ENCODE peak calls at places on chromosomes 7 and 10, in six cellular contexts. One of them, this sample, is unnamed.

GRCh38 chr7:120813089-120813488 is 44.9 kb downstream of the TSPAN12 start:
- DNase-seq in mesenchymal stem cell: no peak
- DNase-seq in CD4-positive, alpha-beta T cell: no peak
- DNase-seq in aorta: no peak
- DNase-seq in coronary artery: no peak
- DNase-seq in cardiac muscle cell: no peak
- DNase-seq in this sample: no peak

GRCh38 chr7:47792521-47793121 is 155.6 kb downstream of the PKD1L1 start:
- DNase-seq in aorta: no peak
- DNase-seq in cardiac muscle cell: no peak
- DNase-seq in coronary artery: no peak
- DNase-seq in CD4-positive, alpha-beta T cell: no peak
- DNase-seq in mesenchymal stem cell: no peak
- DNase-seq in this sample: no peak

GRCh38 chr10:29426420-29426819 is 137.6 kb downstream of the LYZL1 start:
- DNase-seq in mesenchymal stem cell: no peak
- DNase-seq in coronary artery: no peak
- DNase-seq in aorta: no peak
- DNase-seq in cardiac muscle cell: no peak
- DNase-seq in CD4-positive, alpha-beta T cell: no peak
- DNase-seq in this sample: no peak

GRCh38 chr10:122953827-122954730 is at the start of gene C10orf88:
- DNase-seq in CD4-positive, alpha-beta T cell: peak; percentile 98
- DNase-seq in coronary artery: peak; percentile 98
- DNase-seq in aorta: peak; percentile 99
- DNase-seq in cardiac muscle cell: peak; percentile 98
- DNase-seq in mesenchymal stem cell: peak; percentile 98
- DNase-seq in this sample: peak; percentile 97

GRCh38 chr7:158468225-158468624 is 119.4 kb downstream of the PTPRN2 start:
- DNase-seq in CD4-positive, alpha-beta T cell: no peak
- DNase-seq in mesenchymal stem cell: no peak
- DNase-seq in coronary artery: no peak
- DNase-seq in aorta: no peak
- DNase-seq in cardiac muscle cell: no peak
- DNase-seq in this sample: no peak

GRCh38 chr10:80416401-80417098 is 8.2 kb downstream of the PRXL2A start:
- DNase-seq in mesenchymal stem cell: peak; percentile 49
- DNase-seq in coronary artery: no peak
- DNase-seq in cardiac muscle cell: peak; percentile 46
- DNase-seq in CD4-positive, alpha-beta T cell: no peak
- DNase-seq in aorta: no peak
- DNase-seq in this sample: no peak

GRCh38 chr7:43905954-43906326 is 456 bp downstream of the URGCP start:
- DNase-seq in aorta: no peak
- DNase-seq in CD4-positive, alpha-beta T cell: no peak
- DNase-seq in mesenchymal stem cell: peak; percentile 60
- DNase-seq in coronary artery: no peak
- DNase-seq in cardiac muscle cell: peak; percentile 62
- DNase-seq in this sample: no peak

GRCh38 chr7:112346381-112347060 is 103.7 kb upstream of the IFRD1 start:
- DNase-seq in cardiac muscle cell: no peak
- DNase-seq in aorta: no peak
- DNase-seq in coronary artery: no peak
- DNase-seq in CD4-positive, alpha-beta T cell: no peak
- DNase-seq in mesenchymal stem cell: no peak
- DNase-seq in this sample: no peak

GRCh38 chr10:35140727-35141126 is 14.1 kb downstream of the CREM start:
- DNase-seq in CD4-positive, alpha-beta T cell: no peak
- DNase-seq in cardiac muscle cell: no peak
- DNase-seq in coronary artery: no peak
- DNase-seq in mesenchymal stem cell: no peak
- DNase-seq in aorta: no peak
- DNase-seq in this sample: no peak

GRCh38 chr7:13476881-13477444 is 512.5 kb downstream of the ETV1 start:
- DNase-seq in coronary artery: no peak
- DNase-seq in aorta: no peak
- DNase-seq in CD4-positive, alpha-beta T cell: no peak
- DNase-seq in mesenchymal stem cell: no peak
- DNase-seq in cardiac muscle cell: no peak
- DNase-seq in this sample: no peak

GRCh38 chr10:125846894-125847293 is 23.5 kb downstream of the BCCIP start:
- DNase-seq in CD4-positive, alpha-beta T cell: no peak
- DNase-seq in mesenchymal stem cell: no peak
- DNase-seq in coronary artery: no peak
- DNase-seq in aorta: no peak
- DNase-seq in cardiac muscle cell: no peak
- DNase-seq in this sample: no peak

GRCh38 chr10:125844673-125845300 is 21.4 kb downstream of the BCCIP start:
- DNase-seq in mesenchymal stem cell: no peak
- DNase-seq in cardiac muscle cell: no peak
- DNase-seq in CD4-positive, alpha-beta T cell: no peak
- DNase-seq in aorta: no peak
- DNase-seq in coronary artery: no peak
- DNase-seq in this sample: no peak

GRCh38 chr10:125840955-125841354 is 17.6 kb downstream of the BCCIP start:
- DNase-seq in mesenchymal stem cell: no peak
- DNase-seq in cardiac muscle cell: no peak
- DNase-seq in coronary artery: no peak
- DNase-seq in aorta: no peak
- DNase-seq in CD4-positive, alpha-beta T cell: no peak
- DNase-seq in this sample: no peak

GRCh38 chr10:125845617-125846016 is 22.3 kb downstream of the BCCIP start:
- DNase-seq in CD4-positive, alpha-beta T cell: no peak
- DNase-seq in mesenchymal stem cell: no peak
- DNase-seq in cardiac muscle cell: no peak
- DNase-seq in coronary artery: no peak
- DNase-seq in aorta: no peak
- DNase-seq in this sample: no peak

DNA sequence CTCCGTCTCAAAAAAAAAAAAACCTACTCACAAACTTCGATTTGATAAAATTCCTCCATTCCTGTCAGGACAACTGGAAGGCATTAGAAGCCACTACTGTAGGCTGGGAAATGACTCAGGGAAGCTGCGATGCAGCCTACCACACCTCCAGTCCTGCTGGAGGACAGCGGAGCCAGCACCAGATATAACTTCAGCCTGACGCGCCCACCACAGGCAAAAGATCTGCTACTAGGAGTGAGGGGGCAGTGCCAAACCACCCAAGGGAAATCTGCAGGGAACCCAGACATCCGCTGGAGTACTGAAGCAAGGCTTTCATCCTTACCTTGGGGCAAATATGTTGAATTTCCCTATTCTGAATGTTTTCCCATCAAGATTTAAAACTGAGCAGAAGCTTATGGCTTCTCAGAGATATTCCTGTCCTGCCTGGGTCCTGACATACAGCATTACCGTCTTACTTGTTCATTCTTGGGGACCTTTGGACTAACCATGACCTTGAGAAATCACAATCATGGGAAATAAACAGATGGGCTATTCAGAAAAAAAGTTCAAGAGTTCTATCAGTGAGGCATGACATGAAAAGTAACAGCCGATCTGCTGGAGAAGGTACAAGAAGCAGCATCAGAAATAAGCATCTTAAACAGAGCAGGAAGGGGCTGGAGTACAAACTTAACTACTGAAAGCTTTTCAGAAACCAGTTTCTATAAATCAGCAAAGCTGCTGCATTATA is 20.4 kb downstream of the BCCIP start:
- DNase-seq in mesenchymal stem cell: no peak
- DNase-seq in aorta: no peak
- DNase-seq in coronary artery: no peak
- DNase-seq in cardiac muscle cell: no peak
- DNase-seq in CD4-positive, alpha-beta T cell: no peak
- DNase-seq in this sample: no peak
- H3K27ac ChIP-seq in mesenchymal stem cell: no peak overlapping the region
- H3K27ac ChIP-seq in aorta: no peak overlapping the region
- H3K27ac ChIP-seq in coronary artery: no peak overlapping the region
- H3K27ac ChIP-seq in cardiac muscle cell: no peak overlapping the region
- H3K27ac ChIP-seq in CD4-positive, alpha-beta T cell: no peak overlapping the region
- H3K27ac ChIP-seq in this sample: no peak overlapping the region

DNA sequence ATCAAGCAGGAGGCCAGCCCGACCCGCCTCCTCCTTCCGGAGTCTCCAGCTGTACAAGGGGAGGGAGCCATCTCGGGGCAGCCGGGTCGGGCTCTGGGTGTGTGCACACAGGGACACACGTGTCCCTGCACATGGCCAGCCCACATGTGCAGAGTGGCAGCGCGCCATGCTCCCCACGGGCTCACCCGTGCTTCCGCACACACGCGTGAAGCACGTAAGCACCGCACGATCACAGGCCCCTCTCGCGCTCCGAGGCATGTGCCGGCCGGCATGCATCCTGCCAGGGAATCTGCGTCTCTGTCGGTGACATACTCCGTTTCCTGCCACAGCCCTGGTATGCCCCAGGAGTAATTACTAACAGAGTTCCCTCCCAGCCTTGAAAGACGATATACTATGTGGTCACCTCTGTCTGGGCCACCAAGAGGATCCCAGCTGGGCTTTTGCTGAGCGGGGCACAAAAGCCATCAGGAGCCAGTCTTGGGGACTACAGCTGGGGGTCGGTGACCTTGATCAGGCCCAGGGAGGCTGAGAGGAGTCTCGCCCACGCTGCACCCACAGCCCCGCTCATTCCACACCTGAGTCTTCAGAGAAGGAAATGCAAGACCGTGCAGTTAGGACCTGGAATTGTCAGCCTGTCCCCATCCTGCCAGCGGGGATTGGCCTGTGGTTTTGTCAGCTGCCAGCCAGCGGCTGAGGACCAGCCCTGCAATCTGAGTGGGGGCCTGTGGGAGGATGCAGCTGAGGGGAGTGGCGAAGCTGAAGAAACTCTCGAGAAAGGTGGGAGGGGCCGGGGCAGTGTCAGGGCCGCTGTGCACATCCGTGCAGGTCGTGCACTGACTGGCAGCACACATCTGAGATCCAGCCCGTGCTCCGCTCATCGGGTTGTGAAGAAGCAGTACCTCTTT is 11.0 kb upstream of the LFNG start:
- DNase-seq in coronary artery: no peak
- DNase-seq in aorta: peak; percentile 84
- DNase-seq in cardiac muscle cell: no peak
- DNase-seq in CD4-positive, alpha-beta T cell: peak; percentile 92
- DNase-seq in mesenchymal stem cell: no peak
- DNase-seq in this sample: peak; percentile 73
- H3K27ac ChIP-seq in coronary artery: peak overlapping the region; percentile 51
- H3K27ac ChIP-seq in aorta: no peak overlapping the region
- H3K27ac ChIP-seq in cardiac muscle cell: no peak overlapping the region
- H3K27ac ChIP-seq in CD4-positive, alpha-beta T cell: peak overlapping the region; percentile 97
- H3K27ac ChIP-seq in mesenchymal stem cell: peak overlapping the region; percentile 8
- H3K27ac ChIP-seq in this sample: peak overlapping the region; percentile 98

DNA sequence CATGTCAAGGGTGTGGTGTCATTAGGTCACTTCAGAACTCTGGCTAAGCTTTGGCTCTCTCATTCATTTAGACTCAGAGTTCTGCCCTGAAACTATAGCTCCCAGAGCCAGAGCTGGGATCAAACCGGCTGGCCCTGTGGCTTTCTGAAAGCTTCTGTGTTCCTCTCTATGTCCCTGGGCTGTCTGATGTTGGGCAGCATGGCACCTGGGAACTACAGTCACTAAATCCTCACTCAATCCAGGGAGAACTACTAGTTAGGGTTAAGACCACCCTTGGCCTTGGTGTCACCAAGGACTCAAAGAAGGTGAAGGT is 13.2 kb downstream of the ATG9B start:
- DNase-seq in cardiac muscle cell: peak; percentile 37
- DNase-seq in aorta: no peak
- DNase-seq in coronary artery: no peak
- DNase-seq in mesenchymal stem cell: peak; percentile 50
- DNase-seq in CD4-positive, alpha-beta T cell: no peak
- DNase-seq in this sample: no peak
- H3K27ac ChIP-seq in cardiac muscle cell: peak overlapping the region; percentile 73
- H3K27ac ChIP-seq in aorta: no peak overlapping the region
- H3K27ac ChIP-seq in coronary artery: no peak overlapping the region
- H3K27ac ChIP-seq in mesenchymal stem cell: no peak overlapping the region
- H3K27ac ChIP-seq in CD4-positive, alpha-beta T cell: peak overlapping the region; percentile 37
- H3K27ac ChIP-seq in this sample: peak overlapping the region; percentile 77

DNA sequence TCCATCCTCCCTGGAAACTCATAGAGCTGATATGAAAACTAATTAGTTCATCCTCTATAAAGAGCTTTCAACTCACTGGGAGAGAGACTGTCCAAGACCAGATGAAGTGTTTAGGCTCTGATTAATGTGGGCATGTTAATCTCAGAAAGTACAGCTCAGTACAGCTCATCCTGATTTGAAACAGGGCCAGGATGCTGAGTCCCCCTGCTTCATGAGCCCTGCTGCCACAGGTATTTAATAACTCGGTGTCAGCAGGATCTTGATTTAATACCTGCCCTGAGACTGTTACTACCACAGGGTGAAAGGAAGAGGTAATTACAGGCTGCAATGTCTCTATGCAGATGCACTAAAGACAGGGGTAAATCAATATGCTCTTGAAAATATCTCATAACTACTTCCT is 10.8 kb downstream of the LMOD2 start:
- DNase-seq in cardiac muscle cell: no peak
- DNase-seq in coronary artery: no peak
- DNase-seq in CD4-positive, alpha-beta T cell: no peak
- DNase-seq in aorta: no peak
- DNase-seq in mesenchymal stem cell: no peak
- DNase-seq in this sample: no peak
- H3K27ac ChIP-seq in cardiac muscle cell: peak overlapping the region; percentile 69
- H3K27ac ChIP-seq in coronary artery: no peak overlapping the region
- H3K27ac ChIP-seq in CD4-positive, alpha-beta T cell: no peak overlapping the region
- H3K27ac ChIP-seq in aorta: no peak overlapping the region
- H3K27ac ChIP-seq in mesenchymal stem cell: no peak overlapping the region
- H3K27ac ChIP-seq in this sample: no peak overlapping the region

DNA sequence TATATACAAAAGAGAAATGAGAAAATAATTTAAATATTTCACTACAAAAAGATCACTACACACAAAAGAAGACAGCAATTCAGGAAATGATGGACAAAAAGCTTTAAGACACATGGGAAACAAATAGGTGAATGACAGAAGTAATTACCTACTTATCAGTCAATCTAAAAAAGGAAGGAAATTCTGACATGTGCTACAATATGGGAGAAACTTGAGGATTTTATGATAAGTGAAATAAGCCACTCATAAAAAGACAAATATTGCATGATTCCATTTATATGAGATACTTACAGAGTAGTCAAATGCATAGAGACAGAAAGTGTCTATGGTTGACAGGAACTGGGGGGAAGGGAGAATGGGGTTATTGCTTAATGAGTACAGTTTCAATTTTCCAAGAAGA is 339.2 kb downstream of the CALN1 start:
- DNase-seq in coronary artery: no peak
- DNase-seq in mesenchymal stem cell: no peak
- DNase-seq in cardiac muscle cell: no peak
- DNase-seq in aorta: no peak
- DNase-seq in CD4-positive, alpha-beta T cell: no peak
- DNase-seq in this sample: no peak
- H3K27ac ChIP-seq in coronary artery: no peak overlapping the region
- H3K27ac ChIP-seq in mesenchymal stem cell: no peak overlapping the region
- H3K27ac ChIP-seq in cardiac muscle cell: no peak overlapping the region
- H3K27ac ChIP-seq in aorta: no peak overlapping the region
- H3K27ac ChIP-seq in CD4-positive, alpha-beta T cell: no peak overlapping the region
- H3K27ac ChIP-seq in this sample: no peak overlapping the region

GRCh38 chr10:43942096-43942885 is 293.6 kb upstream of the ZNF32 start:
- DNase-seq in CD4-positive, alpha-beta T cell: no peak
- DNase-seq in coronary artery: peak; percentile 53
- DNase-seq in cardiac muscle cell: peak; percentile 9
- DNase-seq in mesenchymal stem cell: no peak
- DNase-seq in aorta: no peak
- DNase-seq in this sample: no peak
- H3K27ac ChIP-seq in CD4-positive, alpha-beta T cell: no peak overlapping the region
- H3K27ac ChIP-seq in coronary artery: no peak overlapping the region
- H3K27ac ChIP-seq in cardiac muscle cell: peak overlapping the region; percentile 17
- H3K27ac ChIP-seq in mesenchymal stem cell: no peak overlapping the region
- H3K27ac ChIP-seq in aorta: no peak overlapping the region
- H3K27ac ChIP-seq in this sample: no peak overlapping the region

This sample was measured in CD4-positive, CD25-positive, alpha-beta regulatory T cell.